ENCODE peak calls at places on chromosomes 4 and X, in five cellular contexts. J is sigmoid colon, N is Peyer's patch, F is RWPE1, L is GM06990. X is an unnamed sample.

GRCh38 chr4:182179105-182179504 is 64.1 kb upstream of the TENM3 start:
- DNase-seq in J (no peak), N (no peak), F (peak), L (no peak), X (peak)

GRCh38 chrX:9816094-9816700 is 30.0 kb downstream of the SHROOM2 start:
- DNase-seq in J (no peak), N (no peak), F (no peak), L (no peak), X (no peak)

GRCh38 chr4:119627267-119628190 is 1.1 kb downstream of the PDE5A start:
- DNase-seq in J (peak), N (peak), F (peak), L (peak), X (peak)

GRCh38 chrX:1391370-1391706 is 575 bp downstream of the SLC25A6 start:
- DNase-seq in J (no peak), N (no peak), F (peak), L (no peak), X (no peak)

GRCh38 chr4:8278421-8279287 is 9.1 kb downstream of the HTRA3 start:
- DNase-seq in J (peak), N (no peak), F (peak), L (no peak), X (peak)

GRCh38 chr4:168893807-168894206 is 116.2 kb downstream of the CBR4 start:
- DNase-seq in J (no peak), N (no peak), F (no peak), L (no peak), X (no peak)

GRCh38 chrX:39149761-39150160 is 348.5 kb downstream of the MID1IP1 start:
- DNase-seq in J (peak), N (peak), F (peak), L (no peak), X (peak)

GRCh38 chrX:13078739-13079444 is 34.5 kb upstream of the FAM9C start:
- DNase-seq in J (peak), N (peak), F (no peak), L (no peak), X (peak)

GRCh38 chr4:89836897-89837384 is at the start of gene SNCA:
- DNase-seq in J (peak), N (peak), F (peak), L (peak), X (peak)

GRCh38 chr4:38832624-38833528 is 23.7 kb downstream of the TLR6 start:
- DNase-seq in J (no peak), N (no peak), F (no peak), L (no peak), X (no peak)

GRCh38 chr4:90226734-90227133 is 99.5 kb downstream of the CCSER1 start:
- DNase-seq in J (no peak), N (no peak), F (no peak), L (no peak), X (no peak)

GRCh38 chr4:129189630-129190029 is 93.7 kb downstream of the C4orf33 start:
- DNase-seq in J (no peak), N (no peak), F (no peak), L (no peak), X (no peak)

GRCh38 chr4:86033171-86033570 is 326.7 kb downstream of the MAPK10 start:
- DNase-seq in J (peak), N (no peak), F (no peak), L (no peak), X (peak)

GRCh38 chr4:124535004-124535403 is 177.5 kb downstream of the ANKRD50 start:
- DNase-seq in J (no peak), N (no peak), F (no peak), L (no peak), X (no peak)

GRCh38 chr4:183320211-183321068 is at the start of gene CLDN22:
- DNase-seq in J (no peak), N (no peak), F (no peak), L (no peak), X (no peak)

GRCh38 chr4:123349401-123350190 is 47.0 kb upstream of the SPRY1 start:
- DNase-seq in J (no peak), N (no peak), F (no peak), L (no peak), X (peak)

GRCh38 chr4:67871867-67872266 is 11.9 kb downstream of the TMPRSS11D start:
- DNase-seq in J (no peak), N (no peak), F (peak), L (no peak), X (peak)

GRCh38 chr4:110620352-110621327 is 2.2 kb downstream of the PITX2 start:
- DNase-seq in J (no peak), N (peak), F (peak), L (no peak), X (peak)

GRCh38 chrX:145825896-145826295 is 8.3 kb downstream of the SLITRK2 start:
- DNase-seq in J (no peak), N (no peak), F (no peak), L (no peak), X (peak)

GRCh38 chr4:138111462-138112000 is 130.6 kb downstream of the SLC7A11 start:
- DNase-seq in J (no peak), N (no peak), F (no peak), L (no peak), X (peak)

GRCh38 chr4:107689912-107690587 is 30.0 kb downstream of the PAPSS1 start:
- DNase-seq in J (no peak), N (no peak), F (peak), L (no peak), X (peak)

GRCh38 chr4:7823416-7823824 is 116.2 kb downstream of the AFAP1 start:
- DNase-seq in J (peak), N (no peak), F (no peak), L (no peak), X (peak)

GRCh38 chr4:53925050-53925605 is 139.3 kb downstream of the CHIC2 start:
- DNase-seq in J (no peak), N (no peak), F (peak), L (no peak), X (no peak)

GRCh38 chr4:98618670-98619069 is 39.7 kb downstream of the TSPAN5 start:
- DNase-seq in J (no peak), N (no peak), F (no peak), L (no peak), X (no peak)
- TF ChIP-seq CTCF in J (no peak), N (no peak), F (no peak), L (no peak), X (no peak)

GRCh38 chrX:53458082-53458481 is 23.9 kb upstream of the HSD17B10 start:
- DNase-seq in J (no peak), N (no peak), F (no peak), L (no peak), X (peak)
- TF ChIP-seq CTCF in J (no peak), N (no peak), F (no peak), L (no peak), X (peak)

DNA sequence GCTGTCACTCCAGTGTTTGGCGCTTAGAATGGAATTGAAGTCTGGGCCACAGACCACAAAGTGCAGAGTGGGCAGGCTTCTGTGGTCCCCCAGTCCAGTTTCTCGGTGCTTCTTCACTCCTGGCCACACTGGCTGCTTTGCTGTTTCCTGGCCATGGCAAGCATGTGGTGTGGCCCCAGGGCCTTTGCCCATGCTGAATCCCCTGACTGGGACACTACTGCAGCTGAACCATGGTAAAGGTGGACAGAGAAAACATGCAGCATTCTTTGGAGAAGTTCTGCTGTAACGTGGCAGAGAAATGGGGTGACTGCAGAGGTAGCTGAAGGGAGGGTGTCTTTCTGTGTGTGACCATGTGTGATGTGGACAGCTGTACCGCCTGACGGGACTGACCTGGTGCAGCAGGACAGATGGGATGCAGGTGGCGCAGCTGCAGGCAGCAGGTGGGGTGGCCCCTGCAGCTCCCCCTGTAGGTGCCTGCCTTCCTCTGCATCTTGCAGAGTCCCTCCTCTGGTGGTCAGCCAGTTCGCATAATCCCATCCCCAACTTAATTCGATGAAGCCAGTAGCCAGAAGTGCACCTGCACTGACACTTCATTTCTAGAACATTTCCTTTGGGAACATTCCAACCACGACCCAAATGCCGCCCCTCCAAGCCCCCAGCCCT is 13.2 kb upstream of the S100P start:
- DNase-seq in J (no peak), N (peak), F (no peak), L (no peak), X (no peak)
- TF ChIP-seq CTCF in J (no peak), N (no peak), F (no peak), L (peak), X (no peak)

GRCh38 chrX:104310084-104310483 is 55.4 kb upstream of the ESX1 start:
- DNase-seq in J (no peak), N (no peak), F (peak), L (no peak), X (peak)
- TF ChIP-seq CTCF in J (no peak), N (peak), F (peak), L (peak), X (peak)

GRCh38 chr4:30948653-30949052 is 228.5 kb downstream of the PCDH7 start:
- DNase-seq in J (no peak), N (no peak), F (peak), L (no peak), X (peak)

GRCh38 chr4:30952526-30953219 is 232.5 kb downstream of the PCDH7 start:
- DNase-seq in J (no peak), N (no peak), F (peak), L (no peak), X (peak)

GRCh38 chr4:30946288-30946687 is 226.1 kb downstream of the PCDH7 start:
- DNase-seq in J (no peak), N (no peak), F (no peak), L (no peak), X (no peak)

GRCh38 chr4:30953799-30954198 is 233.6 kb downstream of the PCDH7 start:
- DNase-seq in J (no peak), N (no peak), F (no peak), L (no peak), X (no peak)

GRCh38 chr4:30950737-30951136 is 230.6 kb downstream of the PCDH7 start:
- DNase-seq in J (no peak), N (no peak), F (peak), L (no peak), X (peak)
- TF ChIP-seq CTCF in J (no peak), N (no peak), F (no peak), L (no peak), X (no peak)

GRCh38 chr4:1166509-1167243 is 5.7 kb downstream of the SPON2 start:
- DNase-seq in J (no peak), N (no peak), F (no peak), L (no peak), X (peak)
- TF ChIP-seq CTCF in J (no peak), N (no peak), F (no peak), L (no peak), X (no peak)

DNA sequence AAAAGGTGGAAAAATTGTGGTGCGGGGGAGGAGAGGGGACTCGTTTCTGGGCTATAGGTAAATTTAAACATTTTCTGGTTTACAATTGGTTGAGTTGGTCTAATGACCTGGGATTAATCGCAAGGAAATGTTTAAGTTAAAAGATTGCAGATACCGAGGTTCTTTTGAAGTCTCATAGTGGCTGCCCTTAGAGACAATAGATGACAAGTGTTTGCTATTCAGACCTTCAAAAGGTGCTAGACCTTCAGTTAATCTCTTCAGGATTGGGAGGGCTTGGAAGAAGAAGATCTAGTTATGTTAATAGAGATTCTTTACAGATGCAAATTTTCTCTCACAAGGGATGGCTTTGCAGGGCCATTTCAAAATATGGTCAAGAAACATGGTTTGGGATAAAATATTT is 2286.1 kb upstream of the AGA start:
- DNase-seq in J (no peak), N (no peak), F (no peak), L (no peak), X (no peak)
- TF ChIP-seq CTCF in J (no peak), N (no peak), F (no peak), L (no peak), X (no peak)